ENCODE peak calls at places on chromosome 6, in nine cellular contexts. D is heart left ventricle, G is MG63, O is dorsolateral prefrontal cortex, U is SJSA1, H is fibroblast of lung, M is IMR-90, X is suprapubic skin, V is BJ. R is an unnamed sample.

GRCh38 chr6:162907876-162908481 is 180.2 kb downstream of the PACRG start:
- DNase-seq in G (no peak), X (no peak), M (peak; percentile 45), D (no peak), O (no peak), U (no peak), H (peak; percentile 34), V (no peak), R (no peak)

GRCh38 chr6:164109770-164110140 is 695.2 kb downstream of the QKI start:
- DNase-seq in U (no peak), O (no peak), H (peak; percentile 35), D (peak; percentile 74), M (no peak), V (no peak), X (no peak), G (peak; percentile 39), R (no peak)

GRCh38 chr6:21836292-21836691 is 242.7 kb downstream of the SOX4 start:
- DNase-seq in D (no peak), V (peak; percentile 61), G (no peak), U (no peak), M (no peak), O (no peak), H (no peak), X (no peak), R (no peak)

GRCh38 chr6:163659807-163660206 is 245.3 kb downstream of the QKI start:
- DNase-seq in H (no peak), M (no peak), X (no peak), U (no peak), O (no peak), D (no peak), G (no peak), V (no peak), R (no peak)

GRCh38 chr6:9801255-9801757 is 613.6 kb downstream of the TFAP2A start:
- DNase-seq in M (peak; percentile 82), X (no peak), G (no peak), D (no peak), U (peak; percentile 6), H (no peak), O (no peak), V (no peak), R (no peak)

GRCh38 chr6:143176090-143177021 is 115.7 kb downstream of the AIG1 start:
- DNase-seq in D (no peak), G (no peak), U (peak; percentile 61), X (no peak), M (peak; percentile 88), V (peak; percentile 85), O (no peak), H (peak; percentile 99), R (no peak)

GRCh38 chr6:30463651-30464618 is 25.4 kb upstream of the HLA-E start:
- DNase-seq in M (peak; percentile 50), D (no peak), H (peak; percentile 54), X (no peak), G (no peak), U (peak; percentile 37), O (no peak), V (no peak), R (peak; percentile 34)

GRCh38 chr6:139262519-139263300 is 29.1 kb downstream of the TXLNB start:
- DNase-seq in H (peak; percentile 63), O (no peak), X (no peak), V (no peak), G (no peak), U (no peak), D (no peak), M (peak; percentile 50), R (peak; percentile 10)

GRCh38 chr6:154721460-154721859 is 11.8 kb upstream of the SCAF8 start:
- DNase-seq in H (peak; percentile 96), G (no peak), U (peak; percentile 71), V (no peak), M (peak; percentile 70), O (no peak), X (no peak), D (no peak), R (no peak)

GRCh38 chr6:14467591-14467990 is 350.0 kb downstream of the CD83 start:
- DNase-seq in M (peak; percentile 80), V (no peak), H (peak; percentile 71), X (no peak), G (peak; percentile 28), D (no peak), O (no peak), U (no peak), R (no peak)

GRCh38 chr6:47247227-47247797 is 62.4 kb downstream of the TNFRSF21 start:
- DNase-seq in M (no peak), D (peak; percentile 44), G (no peak), O (no peak), H (no peak), X (no peak), U (no peak), V (no peak), R (no peak)

GRCh38 chr6:28867078-28867414 is 56.7 kb downstream of the TRIM27 start:
- DNase-seq in O (no peak), D (no peak), H (peak; percentile 23), X (no peak), U (no peak), G (no peak), V (no peak), M (peak; percentile 3), R (no peak)

GRCh38 chr6:28862077-28862476 is 61.7 kb downstream of the TRIM27 start:
- DNase-seq in U (no peak), G (no peak), H (no peak), O (no peak), V (no peak), M (no peak), X (no peak), D (no peak), R (no peak)

GRCh38 chr6:28866342-28867077 is 57.3 kb downstream of the TRIM27 start:
- DNase-seq in X (peak; percentile 83), V (no peak), O (peak; percentile 59), M (peak; percentile 29), G (peak; percentile 57), D (peak; percentile 73), U (peak; percentile 81), H (peak; percentile 56), R (peak; percentile 81)

GRCh38 chr6:28863607-28864320 is 60.0 kb downstream of the TRIM27 start:
- DNase-seq in D (peak; percentile 59), U (peak; percentile 93), M (peak; percentile 82), V (peak; percentile 39), X (peak; percentile 82), H (peak; percentile 64), O (peak; percentile 84), G (peak; percentile 58), R (peak; percentile 82)

DNA sequence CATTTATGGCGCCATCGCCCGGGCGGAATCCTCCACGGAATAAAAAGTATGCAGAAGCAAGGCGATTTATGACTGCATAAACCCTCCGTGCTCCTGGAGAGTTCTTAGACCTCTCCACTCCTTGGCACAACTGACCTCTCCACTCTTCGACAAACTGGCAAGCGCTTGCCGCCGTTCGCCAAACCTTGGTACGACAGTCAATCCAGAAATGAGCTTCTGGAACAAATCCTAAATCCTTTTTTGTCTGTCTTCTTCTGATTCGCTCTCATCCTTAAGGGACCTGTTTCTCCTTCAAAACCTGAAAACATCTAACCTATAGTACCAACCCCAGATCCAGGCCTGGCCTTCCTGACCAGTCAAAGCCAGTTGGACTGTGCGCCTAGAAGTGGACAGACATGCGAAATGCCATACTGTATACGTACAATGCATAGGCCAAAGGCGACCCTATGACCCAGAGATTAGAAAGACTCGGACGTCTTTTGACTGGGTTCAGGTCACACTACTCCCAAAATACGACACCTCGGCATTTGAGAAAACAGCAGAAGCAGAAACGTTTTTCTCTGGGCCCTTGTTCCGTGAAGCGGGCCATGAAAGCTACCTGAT is 59.4 kb downstream of the TRIM27 start:
- DNase-seq in H (no peak), V (no peak), G (no peak), U (no peak), O (no peak), M (no peak), X (no peak), D (no peak), R (no peak)
- H3K4me3 ChIP-seq in H (peak overlapping the region; percentile 90), V (peak overlapping the region; percentile 68), G (peak overlapping the region; percentile 61), U (peak overlapping the region; percentile 48), O (peak overlapping the region; percentile 75), M (peak overlapping the region; percentile 87), X (peak overlapping the region; percentile 76), D (peak overlapping the region; percentile 75), R (peak overlapping the region; percentile 92)

GRCh38 chr6:8207869-8208191 is 105.5 kb upstream of the EEF1E1 start:
- DNase-seq in V (no peak), M (no peak), O (no peak), D (no peak), U (no peak), H (no peak), X (no peak), G (no peak), R (no peak)

GRCh38 chr6:8203337-8203736 is 101.0 kb upstream of the EEF1E1 start:
- DNase-seq in D (no peak), G (no peak), M (no peak), X (no peak), O (no peak), U (no peak), H (no peak), V (no peak), R (no peak)

GRCh38 chr6:8207191-8207868 is 105.0 kb upstream of the EEF1E1 start:
- DNase-seq in D (no peak), O (no peak), U (no peak), M (no peak), G (no peak), X (no peak), V (no peak), H (no peak), R (no peak)
- H3K27me3 ChIP-seq in D (no peaks in the 10 kb centered on the region), O (peaks cover 2% of the 10 kb centered on the region), U (no peaks in the 10 kb centered on the region), M (peaks cover 9% of the 10 kb centered on the region), G (no peaks in the 10 kb centered on the region), X (peaks cover 4% of the 10 kb centered on the region), V (no peaks in the 10 kb centered on the region), H (no peaks in the 10 kb centered on the region), R (peaks cover 3% of the 10 kb centered on the region)

DNA sequence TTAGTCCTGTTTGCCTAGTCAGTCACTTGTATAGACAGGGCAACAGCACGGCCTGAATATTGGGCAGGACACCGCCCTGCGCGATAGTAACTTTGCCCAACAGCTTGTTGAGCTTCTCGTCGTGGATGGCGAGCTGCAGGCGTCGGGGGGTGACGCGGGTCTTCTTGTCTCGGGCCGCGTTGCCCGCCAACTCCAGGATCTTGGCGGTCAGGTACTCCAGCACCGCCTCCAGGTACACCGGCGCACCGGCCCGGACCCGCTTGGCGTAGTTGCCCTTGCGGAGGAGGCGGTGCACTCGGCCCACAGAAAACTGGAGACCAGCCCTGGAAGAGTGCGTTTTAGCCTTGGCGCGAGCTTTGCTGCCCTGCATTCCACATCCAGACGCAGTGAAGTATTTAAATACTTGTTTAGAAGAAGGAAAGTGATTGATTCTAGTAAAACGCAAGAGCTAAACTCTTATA is 92.8 kb upstream of the BTN3A2 start:
- DNase-seq in H (no peak), U (no peak), G (peak; percentile 45), X (peak; percentile 79), O (no peak), D (peak; percentile 38), M (no peak), V (no peak), R (peak; percentile 53)
- H3K4me3 ChIP-seq in H (peak overlapping the region; percentile 66), U (peak overlapping the region; percentile 52), G (peak overlapping the region; percentile 67), X (peak overlapping the region; percentile 59), O (peak overlapping the region; percentile 50), D (peak overlapping the region; percentile 45), M (peak overlapping the region; percentile 68), V (peak overlapping the region; percentile 28), R (peak overlapping the region; percentile 65)

DNA sequence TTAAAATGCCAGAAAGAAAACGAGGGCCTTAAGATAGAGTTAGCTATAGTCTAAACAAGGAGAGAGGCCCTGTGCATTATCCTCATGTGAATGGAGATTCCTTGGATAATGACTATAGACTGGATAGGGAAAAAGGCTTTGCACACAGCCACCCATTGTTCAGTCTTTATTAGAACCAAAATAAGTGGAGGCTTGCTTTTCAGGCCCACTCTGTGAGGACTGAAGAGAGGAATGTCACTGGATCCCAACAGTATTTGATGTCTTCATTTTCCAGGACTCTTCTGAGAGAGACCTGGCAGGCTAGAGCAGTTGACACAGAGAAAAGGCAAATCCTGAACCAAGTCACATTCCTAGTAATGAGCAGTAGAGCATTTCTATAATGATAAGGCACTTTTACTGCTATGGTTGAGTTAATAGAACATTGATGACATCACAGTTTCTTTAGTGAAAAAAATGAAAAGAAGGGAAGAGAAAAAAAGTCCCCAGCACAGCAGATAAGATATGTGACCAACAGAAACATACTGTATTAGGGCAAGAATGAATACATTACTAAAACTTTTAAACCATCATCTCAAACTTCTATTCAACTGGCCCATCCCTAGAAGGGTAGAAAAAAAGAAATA is 315.1 kb downstream of the EPHA7 start:
- DNase-seq in X (no peak), H (no peak), V (no peak), U (peak; percentile 1), D (no peak), O (no peak), G (no peak), M (no peak), R (no peak)
- H3K27me3 ChIP-seq in X (no peaks in the 10 kb centered on the region), H (no peaks in the 10 kb centered on the region), V (no peaks in the 10 kb centered on the region), U (no peaks in the 10 kb centered on the region), D (no peaks in the 10 kb centered on the region), O (no peaks in the 10 kb centered on the region), G (no peaks in the 10 kb centered on the region), M (no peaks in the 10 kb centered on the region), R (no peaks in the 10 kb centered on the region)

R was measured in CD8-positive, alpha-beta T cell.